ENCODE peak calls at places on chromosomes 13 and 19, in nine cellular contexts. One of them, this sample, is unnamed.
A peak's percentile ranks its signal among the peaks of the same experiment; 100 is the strongest.

GRCh38 chr13:102707465-102707864 is 12.6 kb upstream of the METTL21C start:
- DNase-seq in WERI-Rb-1: no peak
- DNase-seq in cardiac muscle cell: peak; percentile 92
- DNase-seq in GOT3: no peak
- DNase-seq in NCI-H524: no peak
- DNase-seq in SHP77: no peak
- DNase-seq in activated naive CD4-positive, alpha-beta T cell: no peak
- DNase-seq in brain microvascular endothelial cell: peak; percentile 83
- DNase-seq in HuH-7: no peak
- DNase-seq in this sample: no peak

GRCh38 chr13:89057862-89058261 is 1386.7 kb downstream of the SLITRK5 start:
- DNase-seq in GOT3: no peak
- DNase-seq in WERI-Rb-1: no peak
- DNase-seq in brain microvascular endothelial cell: no peak
- DNase-seq in activated naive CD4-positive, alpha-beta T cell: no peak
- DNase-seq in NCI-H524: no peak
- DNase-seq in SHP77: no peak
- DNase-seq in HuH-7: no peak
- DNase-seq in cardiac muscle cell: no peak
- DNase-seq in this sample: no peak

GRCh38 chr19:3899531-3900294 is 19.2 kb downstream of the ATCAY start:
- DNase-seq in HuH-7: no peak
- DNase-seq in WERI-Rb-1: no peak
- DNase-seq in cardiac muscle cell: no peak
- DNase-seq in NCI-H524: no peak
- DNase-seq in GOT3: no peak
- DNase-seq in SHP77: no peak
- DNase-seq in activated naive CD4-positive, alpha-beta T cell: no peak
- DNase-seq in brain microvascular endothelial cell: no peak
- DNase-seq in this sample: no peak

GRCh38 chr19:49434907-49435577 is 6.3 kb downstream of the SLC17A7 start:
- DNase-seq in activated naive CD4-positive, alpha-beta T cell: no peak
- DNase-seq in brain microvascular endothelial cell: no peak
- DNase-seq in SHP77: no peak
- DNase-seq in cardiac muscle cell: no peak
- DNase-seq in HuH-7: no peak
- DNase-seq in NCI-H524: no peak
- DNase-seq in GOT3: no peak
- DNase-seq in WERI-Rb-1: no peak
- DNase-seq in this sample: no peak

GRCh38 chr13:27208514-27208913 is 36.9 kb upstream of the USP12 start:
- DNase-seq in SHP77: no peak
- DNase-seq in WERI-Rb-1: no peak
- DNase-seq in activated naive CD4-positive, alpha-beta T cell: no peak
- DNase-seq in NCI-H524: no peak
- DNase-seq in GOT3: no peak
- DNase-seq in HuH-7: no peak
- DNase-seq in cardiac muscle cell: no peak
- DNase-seq in brain microvascular endothelial cell: no peak
- DNase-seq in this sample: no peak

GRCh38 chr19:56811480-56811879 is 29.0 kb downstream of the PEG3 start:
- DNase-seq in NCI-H524: no peak
- DNase-seq in cardiac muscle cell: no peak
- DNase-seq in HuH-7: no peak
- DNase-seq in WERI-Rb-1: no peak
- DNase-seq in GOT3: no peak
- DNase-seq in SHP77: no peak
- DNase-seq in brain microvascular endothelial cell: no peak
- DNase-seq in activated naive CD4-positive, alpha-beta T cell: no peak
- DNase-seq in this sample: no peak

GRCh38 chr13:49828452-49828851 is 36.0 kb upstream of the KPNA3 start:
- DNase-seq in brain microvascular endothelial cell: no peak
- DNase-seq in SHP77: no peak
- DNase-seq in cardiac muscle cell: no peak
- DNase-seq in WERI-Rb-1: no peak
- DNase-seq in HuH-7: no peak
- DNase-seq in NCI-H524: no peak
- DNase-seq in GOT3: no peak
- DNase-seq in activated naive CD4-positive, alpha-beta T cell: no peak
- DNase-seq in this sample: peak; percentile 32

GRCh38 chr13:46668302-46668720 is 115.3 kb downstream of the LRCH1 start:
- DNase-seq in activated naive CD4-positive, alpha-beta T cell: no peak
- DNase-seq in WERI-Rb-1: no peak
- DNase-seq in SHP77: no peak
- DNase-seq in HuH-7: no peak
- DNase-seq in cardiac muscle cell: peak; percentile 95
- DNase-seq in GOT3: no peak
- DNase-seq in brain microvascular endothelial cell: peak; percentile 83
- DNase-seq in NCI-H524: no peak
- DNase-seq in this sample: peak; percentile 18

GRCh38 chr19:43751466-43752220 is 3.1 kb downstream of the SMG9 start:
- DNase-seq in cardiac muscle cell: no peak
- DNase-seq in activated naive CD4-positive, alpha-beta T cell: no peak
- DNase-seq in GOT3: no peak
- DNase-seq in NCI-H524: no peak
- DNase-seq in WERI-Rb-1: no peak
- DNase-seq in HuH-7: no peak
- DNase-seq in brain microvascular endothelial cell: no peak
- DNase-seq in SHP77: no peak
- DNase-seq in this sample: no peak